ENCODE peak calls at places on chromosomes 12 and 14, in seven cellular contexts. One of them, this sample, is unnamed.

GRCh38 chr12:19462441-19462840 is 23.1 kb downstream of the AEBP2 start:
- DNase-seq in fibroblast of lung: peak
- DNase-seq in activated CD8-positive, alpha-beta memory T cell treated with anti-CD3 and anti-CD28 coated beads, Interleukin-2, amount 50 U/mL, for 48 hours: no peak
- DNase-seq in T47D: no peak
- DNase-seq in cardiac fibroblast: peak
- DNase-seq in activated gamma-delta T cell treated with Interleukin-2 at 50 U/mL for 16 hours: no peak
- DNase-seq in progenitor cell of endocrine pancreas: no peak
- DNase-seq in this sample: peak

GRCh38 chr12:108724054-108724889 is 7.0 kb downstream of the CORO1C start:
- DNase-seq in fibroblast of lung: no peak
- DNase-seq in cardiac fibroblast: peak
- DNase-seq in progenitor cell of endocrine pancreas: no peak
- DNase-seq in activated gamma-delta T cell treated with Interleukin-2 at 50 U/mL for 16 hours: no peak
- DNase-seq in T47D: no peak
- DNase-seq in activated CD8-positive, alpha-beta memory T cell treated with anti-CD3 and anti-CD28 coated beads, Interleukin-2, amount 50 U/mL, for 48 hours: no peak
- DNase-seq in this sample: peak

GRCh38 chr14:59829941-59830734 is 40.4 kb downstream of the RTN1 start:
- DNase-seq in fibroblast of lung: no peak
- DNase-seq in cardiac fibroblast: peak
- DNase-seq in activated CD8-positive, alpha-beta memory T cell treated with anti-CD3 and anti-CD28 coated beads, Interleukin-2, amount 50 U/mL, for 48 hours: no peak
- DNase-seq in T47D: no peak
- DNase-seq in activated gamma-delta T cell treated with Interleukin-2 at 50 U/mL for 16 hours: no peak
- DNase-seq in progenitor cell of endocrine pancreas: no peak
- DNase-seq in this sample: peak

GRCh38 chr12:25743679-25744078 is 190.6 kb upstream of the LMNTD1 start:
- DNase-seq in fibroblast of lung: no peak
- DNase-seq in cardiac fibroblast: no peak
- DNase-seq in activated CD8-positive, alpha-beta memory T cell treated with anti-CD3 and anti-CD28 coated beads, Interleukin-2, amount 50 U/mL, for 48 hours: no peak
- DNase-seq in progenitor cell of endocrine pancreas: no peak
- DNase-seq in activated gamma-delta T cell treated with Interleukin-2 at 50 U/mL for 16 hours: no peak
- DNase-seq in T47D: no peak
- DNase-seq in this sample: no peak

GRCh38 chr12:51788876-51789275 is 59.6 kb downstream of the FIGNL2 start:
- DNase-seq in T47D: no peak
- DNase-seq in fibroblast of lung: peak
- DNase-seq in activated CD8-positive, alpha-beta memory T cell treated with anti-CD3 and anti-CD28 coated beads, Interleukin-2, amount 50 U/mL, for 48 hours: no peak
- DNase-seq in cardiac fibroblast: peak
- DNase-seq in activated gamma-delta T cell treated with Interleukin-2 at 50 U/mL for 16 hours: no peak
- DNase-seq in progenitor cell of endocrine pancreas: no peak
- DNase-seq in this sample: no peak

GRCh38 chr12:103626498-103626897 is 39.4 kb downstream of the STAB2 start:
- DNase-seq in activated gamma-delta T cell treated with Interleukin-2 at 50 U/mL for 16 hours: no peak
- DNase-seq in fibroblast of lung: peak
- DNase-seq in T47D: peak
- DNase-seq in progenitor cell of endocrine pancreas: no peak
- DNase-seq in activated CD8-positive, alpha-beta memory T cell treated with anti-CD3 and anti-CD28 coated beads, Interleukin-2, amount 50 U/mL, for 48 hours: no peak
- DNase-seq in cardiac fibroblast: peak
- DNase-seq in this sample: peak

GRCh38 chr14:101025131-101025530 is 121.6 kb upstream of the RTL1 start:
- DNase-seq in cardiac fibroblast: no peak
- DNase-seq in activated gamma-delta T cell treated with Interleukin-2 at 50 U/mL for 16 hours: no peak
- DNase-seq in activated CD8-positive, alpha-beta memory T cell treated with anti-CD3 and anti-CD28 coated beads, Interleukin-2, amount 50 U/mL, for 48 hours: no peak
- DNase-seq in progenitor cell of endocrine pancreas: no peak
- DNase-seq in fibroblast of lung: no peak
- DNase-seq in T47D: no peak
- DNase-seq in this sample: no peak

GRCh38 chr12:3202734-3203446 is 125.7 kb downstream of the TSPAN9 start:
- DNase-seq in cardiac fibroblast: peak
- DNase-seq in progenitor cell of endocrine pancreas: peak
- DNase-seq in activated CD8-positive, alpha-beta memory T cell treated with anti-CD3 and anti-CD28 coated beads, Interleukin-2, amount 50 U/mL, for 48 hours: peak
- DNase-seq in fibroblast of lung: peak
- DNase-seq in activated gamma-delta T cell treated with Interleukin-2 at 50 U/mL for 16 hours: peak
- DNase-seq in T47D: peak
- DNase-seq in this sample: peak

GRCh38 chr14:89681086-89682018 is 264.3 kb upstream of the FOXN3 start:
- DNase-seq in fibroblast of lung: no peak
- DNase-seq in activated CD8-positive, alpha-beta memory T cell treated with anti-CD3 and anti-CD28 coated beads, Interleukin-2, amount 50 U/mL, for 48 hours: no peak
- DNase-seq in cardiac fibroblast: no peak
- DNase-seq in activated gamma-delta T cell treated with Interleukin-2 at 50 U/mL for 16 hours: no peak
- DNase-seq in progenitor cell of endocrine pancreas: no peak
- DNase-seq in T47D: peak
- DNase-seq in this sample: no peak

GRCh38 chr14:74988993-74989392 is 13.7 kb upstream of the EIF2B2 start:
- DNase-seq in cardiac fibroblast: no peak
- DNase-seq in T47D: no peak
- DNase-seq in activated gamma-delta T cell treated with Interleukin-2 at 50 U/mL for 16 hours: no peak
- DNase-seq in activated CD8-positive, alpha-beta memory T cell treated with anti-CD3 and anti-CD28 coated beads, Interleukin-2, amount 50 U/mL, for 48 hours: no peak
- DNase-seq in progenitor cell of endocrine pancreas: no peak
- DNase-seq in fibroblast of lung: no peak
- DNase-seq in this sample: no peak

GRCh38 chr12:104055686-104056388 is 5.8 kb upstream of the GLT8D2 start:
- DNase-seq in cardiac fibroblast: no peak
- DNase-seq in progenitor cell of endocrine pancreas: no peak
- DNase-seq in activated gamma-delta T cell treated with Interleukin-2 at 50 U/mL for 16 hours: no peak
- DNase-seq in fibroblast of lung: peak
- DNase-seq in T47D: peak
- DNase-seq in activated CD8-positive, alpha-beta memory T cell treated with anti-CD3 and anti-CD28 coated beads, Interleukin-2, amount 50 U/mL, for 48 hours: no peak
- DNase-seq in this sample: peak

GRCh38 chr12:15534322-15534721 is 212.0 kb downstream of the PTPRO start:
- DNase-seq in T47D: peak
- DNase-seq in activated CD8-positive, alpha-beta memory T cell treated with anti-CD3 and anti-CD28 coated beads, Interleukin-2, amount 50 U/mL, for 48 hours: no peak
- DNase-seq in fibroblast of lung: peak
- DNase-seq in cardiac fibroblast: no peak
- DNase-seq in activated gamma-delta T cell treated with Interleukin-2 at 50 U/mL for 16 hours: no peak
- DNase-seq in progenitor cell of endocrine pancreas: no peak
- DNase-seq in this sample: no peak

GRCh38 chr14:71590131-71590530 is 342.1 kb upstream of the RGS6 start:
- DNase-seq in activated CD8-positive, alpha-beta memory T cell treated with anti-CD3 and anti-CD28 coated beads, Interleukin-2, amount 50 U/mL, for 48 hours: no peak
- DNase-seq in activated gamma-delta T cell treated with Interleukin-2 at 50 U/mL for 16 hours: no peak
- DNase-seq in fibroblast of lung: no peak
- DNase-seq in T47D: no peak
- DNase-seq in progenitor cell of endocrine pancreas: no peak
- DNase-seq in cardiac fibroblast: no peak
- DNase-seq in this sample: no peak

GRCh38 chr14:73796881-73797539 is 54.6 kb upstream of the PTGR2 start:
- DNase-seq in activated CD8-positive, alpha-beta memory T cell treated with anti-CD3 and anti-CD28 coated beads, Interleukin-2, amount 50 U/mL, for 48 hours: no peak
- DNase-seq in progenitor cell of endocrine pancreas: no peak
- DNase-seq in cardiac fibroblast: peak
- DNase-seq in T47D: no peak
- DNase-seq in activated gamma-delta T cell treated with Interleukin-2 at 50 U/mL for 16 hours: no peak
- DNase-seq in fibroblast of lung: no peak
- DNase-seq in this sample: no peak

GRCh38 chr12:2832550-2833127 is 2.2 kb downstream of the NRIP2 start:
- DNase-seq in T47D: no peak
- DNase-seq in activated gamma-delta T cell treated with Interleukin-2 at 50 U/mL for 16 hours: no peak
- DNase-seq in cardiac fibroblast: no peak
- DNase-seq in progenitor cell of endocrine pancreas: no peak
- DNase-seq in activated CD8-positive, alpha-beta memory T cell treated with anti-CD3 and anti-CD28 coated beads, Interleukin-2, amount 50 U/mL, for 48 hours: no peak
- DNase-seq in fibroblast of lung: no peak
- DNase-seq in this sample: no peak

GRCh38 chr14:81192594-81192993 is 28.2 kb downstream of the GTF2A1 start:
- DNase-seq in progenitor cell of endocrine pancreas: no peak
- DNase-seq in T47D: no peak
- DNase-seq in cardiac fibroblast: no peak
- DNase-seq in activated CD8-positive, alpha-beta memory T cell treated with anti-CD3 and anti-CD28 coated beads, Interleukin-2, amount 50 U/mL, for 48 hours: no peak
- DNase-seq in activated gamma-delta T cell treated with Interleukin-2 at 50 U/mL for 16 hours: no peak
- DNase-seq in fibroblast of lung: no peak
- DNase-seq in this sample: no peak

GRCh38 chr14:72443991-72444431 is 449.9 kb downstream of the DPF3 start:
- DNase-seq in T47D: no peak
- DNase-seq in fibroblast of lung: no peak
- DNase-seq in cardiac fibroblast: no peak
- DNase-seq in activated gamma-delta T cell treated with Interleukin-2 at 50 U/mL for 16 hours: peak
- DNase-seq in progenitor cell of endocrine pancreas: no peak
- DNase-seq in activated CD8-positive, alpha-beta memory T cell treated with anti-CD3 and anti-CD28 coated beads, Interleukin-2, amount 50 U/mL, for 48 hours: no peak
- DNase-seq in this sample: no peak

GRCh38 chr14:77025744-77026165 is 2.8 kb downstream of the IRF2BPL start:
- DNase-seq in activated CD8-positive, alpha-beta memory T cell treated with anti-CD3 and anti-CD28 coated beads, Interleukin-2, amount 50 U/mL, for 48 hours: no peak
- DNase-seq in activated gamma-delta T cell treated with Interleukin-2 at 50 U/mL for 16 hours: no peak
- DNase-seq in cardiac fibroblast: peak
- DNase-seq in fibroblast of lung: no peak
- DNase-seq in progenitor cell of endocrine pancreas: no peak
- DNase-seq in T47D: no peak
- DNase-seq in this sample: peak